ENCODE peak calls at places on chromosome 3, in nine cellular contexts. One of them, this sample, is unnamed.

GRCh38 chr3:134072881-134073582 is 43.3 kb upstream of the SLCO2A1 start:
- DNase-seq in ELF-1: no peak
- DNase-seq in psoas muscle: no peak
- DNase-seq in activated CD8-positive, alpha-beta memory T cell treated with anti-CD3 and anti-CD28 coated beads for 4 hours: no peak
- DNase-seq in GM23248: no peak
- DNase-seq in fibroblast of the aortic adventitia: no peak
- DNase-seq in left lobe of liver: peak; percentile 18
- DNase-seq in bronchial epithelial cell: no peak
- DNase-seq in stimulated activated CD4-positive, alpha-beta T cell treated with anti-CD3 and anti-CD28 coated beads, Interleukin-1b, Interleukin-23, amount 100 ng/mL, for 24 hours: no peak
- DNase-seq in this sample: peak; percentile 43

GRCh38 chr3:9102240-9102841 is 139.1 kb upstream of the RAD18 start:
- DNase-seq in psoas muscle: no peak
- DNase-seq in stimulated activated CD4-positive, alpha-beta T cell treated with anti-CD3 and anti-CD28 coated beads, Interleukin-1b, Interleukin-23, amount 100 ng/mL, for 24 hours: no peak
- DNase-seq in bronchial epithelial cell: no peak
- DNase-seq in fibroblast of the aortic adventitia: no peak
- DNase-seq in left lobe of liver: no peak
- DNase-seq in ELF-1: peak; percentile 93
- DNase-seq in activated CD8-positive, alpha-beta memory T cell treated with anti-CD3 and anti-CD28 coated beads for 4 hours: no peak
- DNase-seq in GM23248: no peak
- DNase-seq in this sample: peak; percentile 93

GRCh38 chr3:183301937-183302580 is 49.0 kb downstream of the B3GNT5 start:
- DNase-seq in fibroblast of the aortic adventitia: no peak
- DNase-seq in left lobe of liver: no peak
- DNase-seq in ELF-1: no peak
- DNase-seq in activated CD8-positive, alpha-beta memory T cell treated with anti-CD3 and anti-CD28 coated beads for 4 hours: no peak
- DNase-seq in bronchial epithelial cell: peak; percentile 69
- DNase-seq in stimulated activated CD4-positive, alpha-beta T cell treated with anti-CD3 and anti-CD28 coated beads, Interleukin-1b, Interleukin-23, amount 100 ng/mL, for 24 hours: no peak
- DNase-seq in psoas muscle: no peak
- DNase-seq in GM23248: no peak
- DNase-seq in this sample: peak; percentile 55

GRCh38 chr3:121883507-121883906 is 10.7 kb upstream of the SLC15A2 start:
- DNase-seq in psoas muscle: no peak
- DNase-seq in GM23248: peak; percentile 17
- DNase-seq in bronchial epithelial cell: peak; percentile 77
- DNase-seq in left lobe of liver: no peak
- DNase-seq in fibroblast of the aortic adventitia: peak; percentile 8
- DNase-seq in ELF-1: no peak
- DNase-seq in stimulated activated CD4-positive, alpha-beta T cell treated with anti-CD3 and anti-CD28 coated beads, Interleukin-1b, Interleukin-23, amount 100 ng/mL, for 24 hours: no peak
- DNase-seq in activated CD8-positive, alpha-beta memory T cell treated with anti-CD3 and anti-CD28 coated beads for 4 hours: no peak
- DNase-seq in this sample: no peak

GRCh38 chr3:30332196-30333021 is 274.0 kb upstream of the TGFBR2 start:
- DNase-seq in ELF-1: peak; percentile 46
- DNase-seq in bronchial epithelial cell: peak; percentile 74
- DNase-seq in GM23248: no peak
- DNase-seq in fibroblast of the aortic adventitia: no peak
- DNase-seq in psoas muscle: no peak
- DNase-seq in left lobe of liver: no peak
- DNase-seq in activated CD8-positive, alpha-beta memory T cell treated with anti-CD3 and anti-CD28 coated beads for 4 hours: no peak
- DNase-seq in stimulated activated CD4-positive, alpha-beta T cell treated with anti-CD3 and anti-CD28 coated beads, Interleukin-1b, Interleukin-23, amount 100 ng/mL, for 24 hours: no peak
- DNase-seq in this sample: peak; percentile 80

GRCh38 chr3:142723665-142723967 is 218 bp upstream of the TRPC1 start:
- DNase-seq in left lobe of liver: no peak
- DNase-seq in stimulated activated CD4-positive, alpha-beta T cell treated with anti-CD3 and anti-CD28 coated beads, Interleukin-1b, Interleukin-23, amount 100 ng/mL, for 24 hours: peak; percentile 57
- DNase-seq in fibroblast of the aortic adventitia: no peak
- DNase-seq in bronchial epithelial cell: no peak
- DNase-seq in GM23248: no peak
- DNase-seq in ELF-1: no peak
- DNase-seq in activated CD8-positive, alpha-beta memory T cell treated with anti-CD3 and anti-CD28 coated beads for 4 hours: no peak
- DNase-seq in psoas muscle: no peak
- DNase-seq in this sample: no peak

GRCh38 chr3:155766206-155766605 is 21.3 kb upstream of the PLCH1 start:
- DNase-seq in activated CD8-positive, alpha-beta memory T cell treated with anti-CD3 and anti-CD28 coated beads for 4 hours: no peak
- DNase-seq in fibroblast of the aortic adventitia: no peak
- DNase-seq in bronchial epithelial cell: peak; percentile 73
- DNase-seq in left lobe of liver: no peak
- DNase-seq in stimulated activated CD4-positive, alpha-beta T cell treated with anti-CD3 and anti-CD28 coated beads, Interleukin-1b, Interleukin-23, amount 100 ng/mL, for 24 hours: no peak
- DNase-seq in ELF-1: no peak
- DNase-seq in psoas muscle: no peak
- DNase-seq in GM23248: peak; percentile 26
- DNase-seq in this sample: no peak

GRCh38 chr3:13397316-13397715 is 22.8 kb downstream of the NUP210 start:
- DNase-seq in psoas muscle: no peak
- DNase-seq in GM23248: no peak
- DNase-seq in bronchial epithelial cell: no peak
- DNase-seq in fibroblast of the aortic adventitia: no peak
- DNase-seq in activated CD8-positive, alpha-beta memory T cell treated with anti-CD3 and anti-CD28 coated beads for 4 hours: no peak
- DNase-seq in ELF-1: no peak
- DNase-seq in left lobe of liver: no peak
- DNase-seq in stimulated activated CD4-positive, alpha-beta T cell treated with anti-CD3 and anti-CD28 coated beads, Interleukin-1b, Interleukin-23, amount 100 ng/mL, for 24 hours: no peak
- DNase-seq in this sample: no peak

GRCh38 chr3:139491027-139491700 is 14.8 kb upstream of the RBP2 start:
- DNase-seq in GM23248: no peak
- DNase-seq in activated CD8-positive, alpha-beta memory T cell treated with anti-CD3 and anti-CD28 coated beads for 4 hours: no peak
- DNase-seq in bronchial epithelial cell: peak; percentile 65
- DNase-seq in psoas muscle: no peak
- DNase-seq in stimulated activated CD4-positive, alpha-beta T cell treated with anti-CD3 and anti-CD28 coated beads, Interleukin-1b, Interleukin-23, amount 100 ng/mL, for 24 hours: no peak
- DNase-seq in left lobe of liver: no peak
- DNase-seq in ELF-1: peak; percentile 75
- DNase-seq in fibroblast of the aortic adventitia: no peak
- DNase-seq in this sample: peak; percentile 68

GRCh38 chr3:65112751-65113300 is 425.0 kb upstream of the ADAMTS9 start:
- DNase-seq in stimulated activated CD4-positive, alpha-beta T cell treated with anti-CD3 and anti-CD28 coated beads, Interleukin-1b, Interleukin-23, amount 100 ng/mL, for 24 hours: no peak
- DNase-seq in GM23248: no peak
- DNase-seq in psoas muscle: no peak
- DNase-seq in bronchial epithelial cell: no peak
- DNase-seq in activated CD8-positive, alpha-beta memory T cell treated with anti-CD3 and anti-CD28 coated beads for 4 hours: no peak
- DNase-seq in fibroblast of the aortic adventitia: no peak
- DNase-seq in left lobe of liver: no peak
- DNase-seq in ELF-1: no peak
- DNase-seq in this sample: no peak

GRCh38 chr3:134212898-134213665 is 37.6 kb downstream of the RYK start:
- DNase-seq in bronchial epithelial cell: peak; percentile 87
- DNase-seq in psoas muscle: peak; percentile 76
- DNase-seq in ELF-1: peak; percentile 81
- DNase-seq in fibroblast of the aortic adventitia: peak; percentile 81
- DNase-seq in GM23248: peak; percentile 72
- DNase-seq in stimulated activated CD4-positive, alpha-beta T cell treated with anti-CD3 and anti-CD28 coated beads, Interleukin-1b, Interleukin-23, amount 100 ng/mL, for 24 hours: peak; percentile 83
- DNase-seq in activated CD8-positive, alpha-beta memory T cell treated with anti-CD3 and anti-CD28 coated beads for 4 hours: peak; percentile 72
- DNase-seq in left lobe of liver: peak; percentile 80
- DNase-seq in this sample: peak; percentile 93

GRCh38 chr3:151146071-151146730 is 56.8 kb downstream of the GPR171 start:
- DNase-seq in stimulated activated CD4-positive, alpha-beta T cell treated with anti-CD3 and anti-CD28 coated beads, Interleukin-1b, Interleukin-23, amount 100 ng/mL, for 24 hours: no peak
- DNase-seq in bronchial epithelial cell: peak; percentile 71
- DNase-seq in fibroblast of the aortic adventitia: peak; percentile 82
- DNase-seq in GM23248: peak; percentile 89
- DNase-seq in left lobe of liver: peak; percentile 79
- DNase-seq in psoas muscle: peak; percentile 60
- DNase-seq in ELF-1: peak; percentile 90
- DNase-seq in activated CD8-positive, alpha-beta memory T cell treated with anti-CD3 and anti-CD28 coated beads for 4 hours: no peak
- DNase-seq in this sample: peak; percentile 91

GRCh38 chr3:81003817-81004216 is 757.6 kb downstream of the GBE1 start:
- DNase-seq in stimulated activated CD4-positive, alpha-beta T cell treated with anti-CD3 and anti-CD28 coated beads, Interleukin-1b, Interleukin-23, amount 100 ng/mL, for 24 hours: no peak
- DNase-seq in activated CD8-positive, alpha-beta memory T cell treated with anti-CD3 and anti-CD28 coated beads for 4 hours: no peak
- DNase-seq in fibroblast of the aortic adventitia: no peak
- DNase-seq in GM23248: no peak
- DNase-seq in bronchial epithelial cell: no peak
- DNase-seq in left lobe of liver: no peak
- DNase-seq in ELF-1: no peak
- DNase-seq in psoas muscle: no peak
- DNase-seq in this sample: no peak

GRCh38 chr3:21543380-21544075 is 207.5 kb downstream of the ZNF385D start:
- DNase-seq in bronchial epithelial cell: no peak
- DNase-seq in stimulated activated CD4-positive, alpha-beta T cell treated with anti-CD3 and anti-CD28 coated beads, Interleukin-1b, Interleukin-23, amount 100 ng/mL, for 24 hours: no peak
- DNase-seq in GM23248: no peak
- DNase-seq in fibroblast of the aortic adventitia: no peak
- DNase-seq in activated CD8-positive, alpha-beta memory T cell treated with anti-CD3 and anti-CD28 coated beads for 4 hours: no peak
- DNase-seq in psoas muscle: no peak
- DNase-seq in ELF-1: peak; percentile 83
- DNase-seq in left lobe of liver: no peak
- DNase-seq in this sample: peak; percentile 43

GRCh38 chr3:17032407-17033034 is 147.8 kb downstream of the PLCL2 start:
- DNase-seq in bronchial epithelial cell: peak; percentile 37
- DNase-seq in activated CD8-positive, alpha-beta memory T cell treated with anti-CD3 and anti-CD28 coated beads for 4 hours: no peak
- DNase-seq in fibroblast of the aortic adventitia: peak; percentile 66
- DNase-seq in GM23248: peak; percentile 52
- DNase-seq in stimulated activated CD4-positive, alpha-beta T cell treated with anti-CD3 and anti-CD28 coated beads, Interleukin-1b, Interleukin-23, amount 100 ng/mL, for 24 hours: no peak
- DNase-seq in left lobe of liver: no peak
- DNase-seq in psoas muscle: no peak
- DNase-seq in ELF-1: no peak
- DNase-seq in this sample: no peak

GRCh38 chr3:46763178-46763577 is 45.5 kb upstream of the PRSS50 start:
- DNase-seq in fibroblast of the aortic adventitia: no peak
- DNase-seq in stimulated activated CD4-positive, alpha-beta T cell treated with anti-CD3 and anti-CD28 coated beads, Interleukin-1b, Interleukin-23, amount 100 ng/mL, for 24 hours: no peak
- DNase-seq in GM23248: no peak
- DNase-seq in left lobe of liver: no peak
- DNase-seq in activated CD8-positive, alpha-beta memory T cell treated with anti-CD3 and anti-CD28 coated beads for 4 hours: no peak
- DNase-seq in bronchial epithelial cell: peak; percentile 74
- DNase-seq in psoas muscle: no peak
- DNase-seq in ELF-1: no peak
- DNase-seq in this sample: no peak

GRCh38 chr3:153624310-153625030 is 462.4 kb downstream of the RAP2B start:
- DNase-seq in psoas muscle: no peak
- DNase-seq in ELF-1: no peak
- DNase-seq in stimulated activated CD4-positive, alpha-beta T cell treated with anti-CD3 and anti-CD28 coated beads, Interleukin-1b, Interleukin-23, amount 100 ng/mL, for 24 hours: peak; percentile 15
- DNase-seq in bronchial epithelial cell: no peak
- DNase-seq in activated CD8-positive, alpha-beta memory T cell treated with anti-CD3 and anti-CD28 coated beads for 4 hours: no peak
- DNase-seq in fibroblast of the aortic adventitia: no peak
- DNase-seq in left lobe of liver: no peak
- DNase-seq in GM23248: no peak
- DNase-seq in this sample: no peak

GRCh38 chr3:59064276-59064675 is 14.5 kb upstream of the CFAP20DC start:
- DNase-seq in GM23248: no peak
- DNase-seq in activated CD8-positive, alpha-beta memory T cell treated with anti-CD3 and anti-CD28 coated beads for 4 hours: no peak
- DNase-seq in fibroblast of the aortic adventitia: no peak
- DNase-seq in left lobe of liver: no peak
- DNase-seq in ELF-1: peak; percentile 17
- DNase-seq in psoas muscle: no peak
- DNase-seq in stimulated activated CD4-positive, alpha-beta T cell treated with anti-CD3 and anti-CD28 coated beads, Interleukin-1b, Interleukin-23, amount 100 ng/mL, for 24 hours: no peak
- DNase-seq in bronchial epithelial cell: no peak
- DNase-seq in this sample: no peak

GRCh38 chr3:151430821-151431484 is 29.9 kb downstream of the IGSF10 start:
- DNase-seq in psoas muscle: no peak
- DNase-seq in bronchial epithelial cell: peak; percentile 52
- DNase-seq in left lobe of liver: no peak
- DNase-seq in stimulated activated CD4-positive, alpha-beta T cell treated with anti-CD3 and anti-CD28 coated beads, Interleukin-1b, Interleukin-23, amount 100 ng/mL, for 24 hours: no peak
- DNase-seq in fibroblast of the aortic adventitia: peak; percentile 28
- DNase-seq in activated CD8-positive, alpha-beta memory T cell treated with anti-CD3 and anti-CD28 coated beads for 4 hours: no peak
- DNase-seq in ELF-1: no peak
- DNase-seq in GM23248: peak; percentile 51
- DNase-seq in this sample: no peak

GRCh38 chr3:179454887-179455286 is 3.6 kb upstream of the GNB4 start:
- DNase-seq in bronchial epithelial cell: peak; percentile 63
- DNase-seq in activated CD8-positive, alpha-beta memory T cell treated with anti-CD3 and anti-CD28 coated beads for 4 hours: no peak
- DNase-seq in left lobe of liver: no peak
- DNase-seq in psoas muscle: no peak
- DNase-seq in fibroblast of the aortic adventitia: no peak
- DNase-seq in stimulated activated CD4-positive, alpha-beta T cell treated with anti-CD3 and anti-CD28 coated beads, Interleukin-1b, Interleukin-23, amount 100 ng/mL, for 24 hours: no peak
- DNase-seq in GM23248: peak; percentile 47
- DNase-seq in ELF-1: no peak
- DNase-seq in this sample: no peak

GRCh38 chr3:170741756-170742530 is 128.1 kb downstream of the RPL22L1 start:
- DNase-seq in bronchial epithelial cell: peak; percentile 50
- DNase-seq in psoas muscle: no peak
- DNase-seq in activated CD8-positive, alpha-beta memory T cell treated with anti-CD3 and anti-CD28 coated beads for 4 hours: no peak
- DNase-seq in left lobe of liver: no peak
- DNase-seq in stimulated activated CD4-positive, alpha-beta T cell treated with anti-CD3 and anti-CD28 coated beads, Interleukin-1b, Interleukin-23, amount 100 ng/mL, for 24 hours: no peak
- DNase-seq in fibroblast of the aortic adventitia: no peak
- DNase-seq in GM23248: peak; percentile 15
- DNase-seq in ELF-1: peak; percentile 36
- DNase-seq in this sample: no peak

GRCh38 chr3:5731100-5731499 is 543.6 kb downstream of the EDEM1 start:
- DNase-seq in fibroblast of the aortic adventitia: no peak
- DNase-seq in left lobe of liver: no peak
- DNase-seq in stimulated activated CD4-positive, alpha-beta T cell treated with anti-CD3 and anti-CD28 coated beads, Interleukin-1b, Interleukin-23, amount 100 ng/mL, for 24 hours: no peak
- DNase-seq in psoas muscle: no peak
- DNase-seq in bronchial epithelial cell: no peak
- DNase-seq in GM23248: no peak
- DNase-seq in activated CD8-positive, alpha-beta memory T cell treated with anti-CD3 and anti-CD28 coated beads for 4 hours: no peak
- DNase-seq in ELF-1: no peak
- DNase-seq in this sample: no peak

GRCh38 chr3:193911784-193912183 is 224.2 kb upstream of the HES1 start:
- DNase-seq in GM23248: no peak
- DNase-seq in psoas muscle: no peak
- DNase-seq in fibroblast of the aortic adventitia: no peak
- DNase-seq in ELF-1: no peak
- DNase-seq in bronchial epithelial cell: no peak
- DNase-seq in left lobe of liver: no peak
- DNase-seq in activated CD8-positive, alpha-beta memory T cell treated with anti-CD3 and anti-CD28 coated beads for 4 hours: no peak
- DNase-seq in stimulated activated CD4-positive, alpha-beta T cell treated with anti-CD3 and anti-CD28 coated beads, Interleukin-1b, Interleukin-23, amount 100 ng/mL, for 24 hours: no peak
- DNase-seq in this sample: no peak

GRCh38 chr3:49158108-49158709 is 7.9 kb downstream of the CCDC71 start:
- DNase-seq in ELF-1: peak; percentile 68
- DNase-seq in bronchial epithelial cell: peak; percentile 34
- DNase-seq in psoas muscle: no peak
- DNase-seq in GM23248: peak; percentile 25
- DNase-seq in fibroblast of the aortic adventitia: peak; percentile 16
- DNase-seq in left lobe of liver: peak; percentile 66
- DNase-seq in activated CD8-positive, alpha-beta memory T cell treated with anti-CD3 and anti-CD28 coated beads for 4 hours: peak; percentile 20
- DNase-seq in stimulated activated CD4-positive, alpha-beta T cell treated with anti-CD3 and anti-CD28 coated beads, Interleukin-1b, Interleukin-23, amount 100 ng/mL, for 24 hours: peak; percentile 48
- DNase-seq in this sample: peak; percentile 76

GRCh38 chr3:27544372-27544865 is 60.2 kb upstream of the SLC4A7 start:
- DNase-seq in bronchial epithelial cell: peak; percentile 95
- DNase-seq in psoas muscle: no peak
- DNase-seq in left lobe of liver: no peak
- DNase-seq in activated CD8-positive, alpha-beta memory T cell treated with anti-CD3 and anti-CD28 coated beads for 4 hours: no peak
- DNase-seq in GM23248: peak; percentile 83
- DNase-seq in fibroblast of the aortic adventitia: peak; percentile 91
- DNase-seq in stimulated activated CD4-positive, alpha-beta T cell treated with anti-CD3 and anti-CD28 coated beads, Interleukin-1b, Interleukin-23, amount 100 ng/mL, for 24 hours: no peak
- DNase-seq in ELF-1: no peak
- DNase-seq in this sample: no peak

GRCh38 chr3:71493372-71493771 is 90.2 kb downstream of the FOXP1 start:
- DNase-seq in ELF-1: no peak
- DNase-seq in left lobe of liver: no peak
- DNase-seq in bronchial epithelial cell: no peak
- DNase-seq in GM23248: no peak
- DNase-seq in fibroblast of the aortic adventitia: no peak
- DNase-seq in psoas muscle: no peak
- DNase-seq in stimulated activated CD4-positive, alpha-beta T cell treated with anti-CD3 and anti-CD28 coated beads, Interleukin-1b, Interleukin-23, amount 100 ng/mL, for 24 hours: no peak
- DNase-seq in activated CD8-positive, alpha-beta memory T cell treated with anti-CD3 and anti-CD28 coated beads for 4 hours: no peak
- DNase-seq in this sample: no peak

GRCh38 chr3:128051459-128051836 is 789 bp upstream of the SEC61A1 start:
- DNase-seq in stimulated activated CD4-positive, alpha-beta T cell treated with anti-CD3 and anti-CD28 coated beads, Interleukin-1b, Interleukin-23, amount 100 ng/mL, for 24 hours: no peak
- DNase-seq in left lobe of liver: no peak
- DNase-seq in fibroblast of the aortic adventitia: no peak
- DNase-seq in activated CD8-positive, alpha-beta memory T cell treated with anti-CD3 and anti-CD28 coated beads for 4 hours: no peak
- DNase-seq in bronchial epithelial cell: peak; percentile 29
- DNase-seq in ELF-1: no peak
- DNase-seq in psoas muscle: no peak
- DNase-seq in GM23248: peak; percentile 55
- DNase-seq in this sample: peak; percentile 72

GRCh38 chr3:86801921-86802320 is 189.0 kb downstream of the VGLL3 start:
- DNase-seq in psoas muscle: no peak
- DNase-seq in GM23248: peak; percentile 68
- DNase-seq in stimulated activated CD4-positive, alpha-beta T cell treated with anti-CD3 and anti-CD28 coated beads, Interleukin-1b, Interleukin-23, amount 100 ng/mL, for 24 hours: no peak
- DNase-seq in left lobe of liver: no peak
- DNase-seq in bronchial epithelial cell: no peak
- DNase-seq in activated CD8-positive, alpha-beta memory T cell treated with anti-CD3 and anti-CD28 coated beads for 4 hours: no peak
- DNase-seq in fibroblast of the aortic adventitia: peak; percentile 30
- DNase-seq in ELF-1: no peak
- DNase-seq in this sample: no peak

GRCh38 chr3:158713094-158713499 is 19.2 kb downstream of the RARRES1 start:
- DNase-seq in left lobe of liver: no peak
- DNase-seq in activated CD8-positive, alpha-beta memory T cell treated with anti-CD3 and anti-CD28 coated beads for 4 hours: no peak
- DNase-seq in ELF-1: peak; percentile 24
- DNase-seq in fibroblast of the aortic adventitia: peak; percentile 60
- DNase-seq in GM23248: peak; percentile 48
- DNase-seq in psoas muscle: no peak
- DNase-seq in stimulated activated CD4-positive, alpha-beta T cell treated with anti-CD3 and anti-CD28 coated beads, Interleukin-1b, Interleukin-23, amount 100 ng/mL, for 24 hours: no peak
- DNase-seq in bronchial epithelial cell: no peak
- DNase-seq in this sample: peak; percentile 69

This sample was measured in islet precursor cell.